ENCODE peak calls at places on chromosomes 7 and 10, in nine cellular contexts. E is NCI-H1105; D is mammary epithelial cell; Y is stimulated activated effector memory CD8-positive, alpha-beta T cell treated with anti-CD3 and anti-CD28 coated beads, Interleukin-12 subunit alpha, Interleukin-12 subunit beta, amount 100 ng/mL, for 72 hours; T is activated naive CD4-positive, alpha-beta T cell treated with anti-CD3 and anti-CD28 coated beads, Interleukin-2, amount 50 U/mL, for 16 hours; J is CD4-positive, alpha-beta T cell; P is DMS79 treated with DMSO at 0.1 percent for 48 hours; W is GM04504; H is fibroblast of lung. U is an unnamed sample.
A peak's percentile ranks its signal among the peaks of the same experiment; 100 is the strongest.

GRCh38 chr7:103710247-103710646 is 264.2 kb upstream of the SLC26A5 start:
- DNase-seq in P (no peak), W (no peak), D (peak; percentile 24), T (no peak), E (no peak), J (no peak), Y (no peak), H (peak; percentile 10), U (no peak)

GRCh38 chr10:132264966-132265877 is 42.5 kb downstream of the STK32C start:
- DNase-seq in J (no peak), E (no peak), H (peak; percentile 48), T (no peak), D (no peak), W (peak; percentile 54), Y (no peak), P (peak; percentile 31), U (no peak)

GRCh38 chr10:114542373-114542772 is 115.7 kb downstream of the ABLIM1 start:
- DNase-seq in T (no peak), Y (no peak), W (no peak), P (no peak), D (no peak), E (no peak), J (no peak), H (no peak), U (no peak)

GRCh38 chr10:34479520-34480179 is 335.4 kb downstream of the PARD3 start:
- DNase-seq in P (no peak), J (no peak), E (no peak), D (no peak), H (no peak), Y (no peak), W (no peak), T (no peak), U (no peak)

GRCh38 chr7:84188811-84189405 is 5.7 kb downstream of the SEMA3A start:
- DNase-seq in H (no peak), T (no peak), P (no peak), E (no peak), J (no peak), Y (no peak), W (no peak), D (no peak), U (peak; percentile 21)

GRCh38 chr7:9600974-9601373 is 1167.6 kb downstream of the NXPH1 start:
- DNase-seq in J (no peak), W (no peak), Y (no peak), P (no peak), D (no peak), H (no peak), T (no peak), E (no peak), U (peak; percentile 3)

GRCh38 chr7:134343796-134344195 is 27.1 kb upstream of the SLC35B4 start:
- DNase-seq in J (no peak), W (no peak), P (no peak), T (no peak), D (no peak), Y (no peak), E (no peak), H (no peak), U (no peak)

GRCh38 chr7:115357213-115357999 is 435.5 kb downstream of the MDFIC start:
- DNase-seq in W (peak; percentile 32), D (no peak), P (no peak), H (peak; percentile 69), T (no peak), J (no peak), E (peak; percentile 61), Y (no peak), U (no peak)

GRCh38 chr10:91352760-91353159 is 57.4 kb upstream of the HECTD2 start:
- DNase-seq in T (no peak), P (no peak), J (no peak), Y (no peak), W (no peak), H (no peak), E (no peak), D (no peak), U (no peak)

GRCh38 chr7:74526780-74527179 is 73.1 kb downstream of the GTF2IRD1 start:
- DNase-seq in J (no peak), D (no peak), H (no peak), E (no peak), Y (no peak), P (no peak), W (no peak), T (no peak), U (no peak)

GRCh38 chr7:43294080-43294630 is 181.7 kb downstream of the HECW1 start:
- DNase-seq in Y (no peak), J (no peak), H (peak; percentile 87), E (no peak), T (no peak), P (no peak), W (peak; percentile 72), D (peak; percentile 86), U (no peak)

GRCh38 chr7:83819911-83820310 is 171.0 kb upstream of the SEMA3E start:
- DNase-seq in Y (no peak), P (no peak), J (no peak), W (no peak), H (no peak), E (no peak), D (no peak), T (no peak), U (no peak)

GRCh38 chr10:75801121-75801520 is 369.7 kb downstream of the LRMDA start:
- DNase-seq in W (no peak), D (no peak), E (no peak), T (no peak), H (no peak), P (no peak), Y (no peak), J (no peak), U (no peak)

GRCh38 chr7:22287412-22287811 is 69.5 kb downstream of the RAPGEF5 start:
- DNase-seq in H (no peak), W (no peak), D (no peak), Y (no peak), E (no peak), T (no peak), J (no peak), P (no peak), U (no peak)

GRCh38 chr7:84058311-84059076 is 136.1 kb downstream of the SEMA3A start:
- DNase-seq in E (no peak), H (peak; percentile 78), Y (no peak), W (no peak), J (no peak), D (peak; percentile 82), P (no peak), T (no peak), U (no peak)

GRCh38 chr10:100009283-100009792 is 409 bp downstream of the DNMBP start:
- DNase-seq in J (no peak), W (no peak), P (no peak), H (no peak), T (peak; percentile 10), Y (no peak), E (no peak), D (peak; percentile 41), U (peak; percentile 44)

GRCh38 chr7:79421751-79422150 is 31.7 kb downstream of the MAGI2 start:
- DNase-seq in E (no peak), P (no peak), W (no peak), H (no peak), J (no peak), T (no peak), D (no peak), Y (no peak), U (no peak)